ENCODE peak calls at places on chromosomes 12 and 14, in eight cellular contexts. A is NCI-H446 treated with DMSO at 0.1 percent for 48 hours, T is adrenal gland, Y is GM04503, Z is RWPE1, E is body of pancreas, V is AG08395, X is EH. S is an unnamed sample.

GRCh38 chr12:130703733-130704375 is 12.2 kb downstream of the RIMBP2 start:
- DNase-seq in V (no peak), T (no peak), E (no peak), Z (no peak), X (no peak), Y (no peak), A (no peak), S (no peak)

GRCh38 chr12:121060149-121061001 is 21.3 kb upstream of the OASL start:
- DNase-seq in A (no peak), T (peak; percentile 50), E (peak; percentile 17), Z (no peak), Y (peak; percentile 21), V (peak; percentile 64), X (peak; percentile 57), S (peak; percentile 80)

GRCh38 chr12:122799635-122800243 is 25.4 kb downstream of the CCDC62 start:
- DNase-seq in T (no peak), Z (no peak), E (no peak), X (no peak), A (no peak), V (no peak), Y (no peak), S (no peak)

GRCh38 chr12:38904932-38905479 is 385 bp downstream of the CPNE8 start:
- DNase-seq in A (no peak), Y (peak; percentile 64), Z (peak; percentile 85), E (peak; percentile 83), T (peak; percentile 90), X (peak; percentile 49), V (peak; percentile 86), S (no peak)

GRCh38 chr14:52640137-52640536 is 55.2 kb downstream of the ERO1A start:
- DNase-seq in E (no peak), Y (no peak), X (no peak), A (no peak), T (no peak), V (no peak), Z (no peak), S (no peak)

GRCh38 chr12:90013409-90013808 is 304.8 kb upstream of the ATP2B1 start:
- DNase-seq in V (no peak), T (no peak), A (no peak), Y (no peak), X (no peak), Z (no peak), E (no peak), S (peak; percentile 5)

GRCh38 chr12:116406529-116406928 is 129.0 kb upstream of the MED13L start:
- DNase-seq in T (peak; percentile 87), X (peak; percentile 98), V (peak; percentile 93), Z (peak; percentile 80), A (no peak), Y (peak; percentile 92), E (peak; percentile 61), S (no peak)

GRCh38 chr12:87127272-87127671 is 871.1 kb upstream of the MGAT4C start:
- DNase-seq in A (peak; percentile 98), X (no peak), T (no peak), Z (peak; percentile 10), Y (no peak), E (no peak), V (no peak), S (no peak)

GRCh38 chr14:24670594-24670993 is 36.6 kb upstream of the GZMB start:
- DNase-seq in V (no peak), A (no peak), X (no peak), T (no peak), Y (no peak), Z (no peak), E (no peak), S (no peak)

GRCh38 chr12:130049666-130050065 is 112.6 kb upstream of the FZD10 start:
- DNase-seq in X (no peak), Z (no peak), V (no peak), T (no peak), A (no peak), Y (no peak), E (no peak), S (no peak)

GRCh38 chr14:75522224-75522764 is at the start of gene BATF:
- DNase-seq in Y (no peak), A (no peak), Z (no peak), E (no peak), T (no peak), X (no peak), V (no peak), S (peak; percentile 35)

GRCh38 chr12:15700595-15700994 is 88.6 kb downstream of the EPS8 start:
- DNase-seq in V (peak; percentile 75), X (peak; percentile 94), T (no peak), Y (peak; percentile 70), A (no peak), Z (peak; percentile 56), E (no peak), S (no peak)

GRCh38 chr14:34662558-34663088 is 32.7 kb upstream of the SNX6 start:
- DNase-seq in V (no peak), Z (no peak), T (no peak), Y (no peak), E (no peak), X (no peak), A (no peak), S (no peak)

GRCh38 chr12:118060301-118061010 is 523 bp downstream of the WSB2 start:
- DNase-seq in A (no peak), Z (peak; percentile 41), Y (no peak), T (peak; percentile 65), V (peak; percentile 58), X (peak; percentile 55), E (peak; percentile 64), S (peak; percentile 17)

GRCh38 chr12:123237646-123238329 is 4.6 kb downstream of the MTRFR start:
- DNase-seq in V (peak; percentile 58), Z (peak; percentile 36), Y (no peak), A (peak; percentile 24), E (peak; percentile 74), T (peak; percentile 76), X (peak; percentile 61), S (peak; percentile 86)

GRCh38 chr14:74655597-74656389 is 43.8 kb upstream of the LTBP2 start:
- DNase-seq in X (peak; percentile 86), V (peak; percentile 73), T (no peak), A (no peak), E (no peak), Z (no peak), Y (peak; percentile 84), S (no peak)

GRCh38 chr14:88632512-88632911 is 69.7 kb downstream of the ZC3H14 start:
- DNase-seq in Y (no peak), Z (no peak), E (no peak), X (no peak), V (no peak), A (no peak), T (no peak), S (no peak)

GRCh38 chr12:121124402-121125109 is 8.1 kb upstream of the P2RX7 start:
- DNase-seq in X (peak; percentile 89), T (peak; percentile 26), E (peak; percentile 24), A (no peak), V (peak; percentile 94), Z (peak; percentile 95), Y (peak; percentile 95), S (no peak)

GRCh38 chr14:82067221-82067620 is 533.6 kb upstream of the SEL1L start:
- DNase-seq in Z (no peak), T (no peak), A (no peak), E (no peak), X (no peak), V (no peak), Y (no peak), S (no peak)

GRCh38 chr14:28494196-28494595 is 272.4 kb upstream of the FOXG1 start:
- DNase-seq in X (no peak), Z (peak; percentile 74), E (no peak), A (no peak), T (no peak), V (no peak), Y (no peak), S (no peak)

GRCh38 chr12:124496584-124496983 is 70.8 kb downstream of the NCOR2 start:
- DNase-seq in X (no peak), Y (no peak), Z (peak; percentile 83), A (no peak), T (no peak), V (peak; percentile 58), E (no peak), S (peak; percentile 61)

GRCh38 chr14:103281496-103282231 is 52.4 kb upstream of the EIF5 start:
- DNase-seq in V (peak; percentile 82), X (peak; percentile 67), Z (peak; percentile 50), T (peak; percentile 78), Y (no peak), E (peak; percentile 45), A (peak; percentile 21), S (no peak)

GRCh38 chr12:56590237-56590830 is 39.8 kb downstream of the BAZ2A start:
- DNase-seq in X (peak; percentile 40), T (no peak), Z (no peak), Y (no peak), E (no peak), V (no peak), A (peak; percentile 0), S (peak; percentile 69)

GRCh38 chr12:59595097-59595496 is 732 bp upstream of the SLC16A7 start:
- DNase-seq in E (no peak), A (no peak), X (no peak), Z (no peak), V (no peak), Y (no peak), T (no peak), S (no peak)

GRCh38 chr12:90504806-90505205 is 450.2 kb downstream of the CCER1 start:
- DNase-seq in T (no peak), Y (no peak), V (no peak), A (no peak), Z (no peak), X (no peak), E (no peak), S (no peak)

GRCh38 chr14:51333299-51333698 is 93.3 kb downstream of the TMX1 start:
- DNase-seq in Z (no peak), Y (no peak), X (no peak), V (no peak), A (no peak), E (no peak), T (no peak), S (no peak)

GRCh38 chr12:68267892-68268396 is 14.5 kb upstream of the IL22 start:
- DNase-seq in Z (no peak), T (no peak), V (peak; percentile 67), Y (peak; percentile 77), A (no peak), X (peak; percentile 81), E (no peak), S (no peak)

GRCh38 chr14:102390064-102390463 is 27.3 kb downstream of the TECPR2 start:
- DNase-seq in Z (no peak), T (no peak), Y (no peak), V (no peak), E (no peak), A (no peak), X (peak; percentile 22), S (no peak)

GRCh38 chr14:106459971-106460730 is 933.8 kb downstream of the TMEM121 start:
- DNase-seq in V (no peak), T (peak; percentile 5), A (no peak), E (no peak), Z (peak; percentile 3), X (no peak), Y (no peak), S (peak; percentile 64)

GRCh38 chr14:50823051-50823762 is 7.8 kb downstream of the NIN start:
- DNase-seq in T (no peak), X (no peak), A (no peak), E (no peak), Z (no peak), Y (no peak), V (peak; percentile 61), S (peak; percentile 80)

GRCh38 chr14:91870001-91870400 is 2.7 kb upstream of the TC2N start:
- DNase-seq in T (no peak), X (no peak), E (peak; percentile 43), A (no peak), V (no peak), Y (no peak), Z (peak; percentile 27), S (no peak)

GRCh38 chr12:52006726-52007157 is at the start of gene TAMALIN:
- DNase-seq in A (no peak), Y (no peak), E (peak; percentile 71), Z (no peak), T (peak; percentile 39), V (peak; percentile 74), X (peak; percentile 63), S (no peak)

GRCh38 chr14:21735639-21736307 is 62.2 kb upstream of the OR4E1 start:
- DNase-seq in Z (no peak), Y (no peak), A (no peak), E (no peak), X (no peak), V (no peak), T (no peak), S (no peak)

S was measured in NAMALWA.